ENCODE peak calls at places on chromosomes 6 and 20, in nine cellular contexts. N, F, Z, O, Q, X, V, Y and S are unnamed samples.

GRCh38 chr20:6953611-6954010 is 186.1 kb downstream of the BMP2 start:
- DNase-seq in N (no peak), F (no peak), Z (no peak), O (no peak), Q (no peak), X (no peak), V (no peak), Y (no peak), S (no peak)

GRCh38 chr20:35166242-35166830 is 5.5 kb upstream of the PROCR start:
- DNase-seq in N (no peak), F (no peak), Z (no peak), O (no peak), Q (no peak), X (peak), V (no peak), Y (no peak), S (no peak)

GRCh38 chr6:158095671-158096070 is 72.4 kb downstream of the SERAC1 start:
- DNase-seq in N (no peak), F (no peak), Z (no peak), O (no peak), Q (no peak), X (no peak), V (no peak), Y (no peak), S (no peak)

GRCh38 chr6:333379-334002 is 41.2 kb downstream of the DUSP22 start:
- DNase-seq in N (no peak), F (no peak), Z (no peak), O (no peak), Q (no peak), X (no peak), V (no peak), Y (peak), S (no peak)

GRCh38 chr20:7031222-7031621 is 263.7 kb downstream of the BMP2 start:
- DNase-seq in N (no peak), F (no peak), Z (no peak), O (no peak), Q (no peak), X (no peak), V (no peak), Y (peak), S (no peak)

GRCh38 chr6:119147101-119148053 is 68.9 kb upstream of the FAM184A start:
- DNase-seq in N (peak), F (peak), Z (peak), O (peak), Q (no peak), X (peak), V (peak), Y (peak), S (no peak)

GRCh38 chr20:14720251-14720650 is 382.8 kb upstream of the FLRT3 start:
- DNase-seq in N (no peak), F (no peak), Z (no peak), O (no peak), Q (no peak), X (no peak), V (no peak), Y (peak), S (no peak)

GRCh38 chr6:111207141-111207858 is 120.0 kb downstream of the SLC16A10 start:
- DNase-seq in N (no peak), F (no peak), Z (no peak), O (no peak), Q (no peak), X (no peak), V (no peak), Y (peak), S (no peak)

GRCh38 chr6:158373209-158373608 is 60.9 kb downstream of the TULP4 start:
- DNase-seq in N (no peak), F (no peak), Z (no peak), O (no peak), Q (no peak), X (no peak), V (no peak), Y (peak), S (no peak)

GRCh38 chr6:158488065-158488464 is 71.8 kb upstream of the TMEM181 start:
- DNase-seq in N (no peak), F (peak), Z (no peak), O (no peak), Q (no peak), X (peak), V (peak), Y (peak), S (no peak)

GRCh38 chr6:148217921-148218320 is 124.7 kb upstream of the SASH1 start:
- DNase-seq in N (no peak), F (no peak), Z (no peak), O (no peak), Q (no peak), X (no peak), V (no peak), Y (no peak), S (no peak)

GRCh38 chr20:41716436-41716835 is 98.3 kb upstream of the CHD6 start:
- DNase-seq in N (no peak), F (no peak), Z (no peak), O (no peak), Q (no peak), X (peak), V (no peak), Y (peak), S (no peak)

GRCh38 chr6:151485616-151486015 is 8.2 kb upstream of the CCDC170 start:
- DNase-seq in N (no peak), F (no peak), Z (no peak), O (no peak), Q (no peak), X (no peak), V (peak), Y (peak), S (no peak)

GRCh38 chr20:38093641-38094077 is 60.1 kb downstream of the RPRD1B start:
- DNase-seq in N (no peak), F (no peak), Z (no peak), O (no peak), Q (no peak), X (no peak), V (no peak), Y (no peak), S (no peak)

GRCh38 chr6:72720464-72720863 is 98.6 kb downstream of the KCNQ5 start:
- DNase-seq in N (no peak), F (no peak), Z (no peak), O (no peak), Q (no peak), X (no peak), V (no peak), Y (no peak), S (no peak)

GRCh38 chr6:36197739-36198221 is 1.2 kb downstream of the BRPF3 start:
- DNase-seq in N (no peak), F (no peak), Z (no peak), O (no peak), Q (no peak), X (no peak), V (no peak), Y (no peak), S (peak)

GRCh38 chr6:140985679-140986275 is 1146.9 kb upstream of the GJE1 start:
- DNase-seq in N (no peak), F (no peak), Z (no peak), O (no peak), Q (no peak), X (peak), V (no peak), Y (no peak), S (no peak)

GRCh38 chr6:3385660-3386151 is 71.1 kb downstream of the SLC22A23 start:
- DNase-seq in N (peak), F (peak), Z (no peak), O (no peak), Q (no peak), X (no peak), V (peak), Y (no peak), S (peak)

GRCh38 chr20:23303325-23304102 is 47.1 kb upstream of the NXT1 start:
- DNase-seq in N (no peak), F (no peak), Z (no peak), O (no peak), Q (no peak), X (no peak), V (no peak), Y (no peak), S (no peak)

GRCh38 chr6:109469591-109470189 is 13.3 kb downstream of the ZBTB24 start:
- DNase-seq in N (no peak), F (no peak), Z (no peak), O (no peak), Q (no peak), X (no peak), V (no peak), Y (no peak), S (no peak)

GRCh38 chr6:95768539-95768938 is 191.2 kb downstream of the MANEA start:
- DNase-seq in N (peak), F (no peak), Z (no peak), O (no peak), Q (no peak), X (no peak), V (no peak), Y (no peak), S (no peak)

GRCh38 chr6:158518196-158519127 is 41.4 kb upstream of the TMEM181 start:
- DNase-seq in N (peak), F (peak), Z (peak), O (peak), Q (peak), X (peak), V (peak), Y (peak), S (peak)

GRCh38 chr6:157186785-157187181 is 136.5 kb downstream of the TMEM242 start:
- DNase-seq in N (no peak), F (no peak), Z (no peak), O (no peak), Q (no peak), X (no peak), V (no peak), Y (no peak), S (no peak)

GRCh38 chr6:35310265-35310831 is 12.7 kb downstream of the DEF6 start:
- DNase-seq in N (no peak), F (no peak), Z (no peak), O (no peak), Q (no peak), X (no peak), V (no peak), Y (no peak), S (no peak)

GRCh38 chr20:48691523-48691922 is 136.3 kb downstream of the PREX1 start:
- DNase-seq in N (no peak), F (no peak), Z (no peak), O (no peak), Q (no peak), X (peak), V (no peak), Y (no peak), S (peak)

GRCh38 chr6:136309171-136309570 is 19.5 kb upstream of the BCLAF1 start:
- DNase-seq in N (no peak), F (no peak), Z (no peak), O (no peak), Q (no peak), X (no peak), V (no peak), Y (no peak), S (no peak)

GRCh38 chr20:9040874-9041524 is 27.9 kb upstream of the PLCB4 start:
- DNase-seq in N (no peak), F (peak), Z (no peak), O (no peak), Q (no peak), X (peak), V (peak), Y (peak), S (no peak)